ENCODE peak calls at places on chromosome 3, in six cellular contexts. U, W, X, P, B and Z are unnamed samples.

GRCh38 chr3:53044371-53045106 is 1.3 kb downstream of the SFMBT1 start:
- DNase-seq in U (no peak), P (no peak), B (no peak), W (peak), X (peak), Z (peak)

GRCh38 chr3:112132975-112133448 is at the start of gene GCSAM:
- DNase-seq in B (no peak), X (no peak), W (peak), P (no peak), U (peak), Z (no peak)

GRCh38 chr3:196463804-196464203 is 31.6 kb upstream of the UBXN7 start:
- DNase-seq in X (no peak), B (no peak), W (no peak), P (no peak), U (no peak), Z (no peak)

GRCh38 chr3:101850327-101851048 is 1.2 kb downstream of the NFKBIZ start:
- DNase-seq in U (no peak), P (no peak), X (peak), W (no peak), B (no peak), Z (no peak)

GRCh38 chr3:171874879-171875278 is 31.7 kb downstream of the TMEM212 start:
- DNase-seq in B (no peak), X (no peak), U (no peak), W (no peak), P (no peak), Z (no peak)

GRCh38 chr3:41418961-41419691 is 219.8 kb downstream of the CTNNB1 start:
- DNase-seq in U (no peak), X (no peak), B (peak), P (no peak), W (no peak), Z (no peak)

GRCh38 chr3:192857148-192857735 is 60.4 kb downstream of the MB21D2 start:
- DNase-seq in U (no peak), P (no peak), W (no peak), X (no peak), B (no peak), Z (no peak)

GRCh38 chr3:122572940-122573412 is 4.5 kb upstream of the PARP15 start:
- DNase-seq in U (no peak), B (no peak), W (no peak), X (peak), P (no peak), Z (no peak)

GRCh38 chr3:62529230-62529629 is 155.9 kb upstream of the FEZF2 start:
- DNase-seq in X (peak), B (no peak), P (peak), U (peak), W (peak), Z (no peak)

GRCh38 chr3:136893848-136894443 is 31.9 kb downstream of the NCK1 start:
- DNase-seq in X (no peak), W (no peak), B (peak), P (no peak), U (no peak), Z (no peak)

GRCh38 chr3:128011140-128011539 is 41.1 kb upstream of the SEC61A1 start:
- DNase-seq in P (no peak), B (no peak), X (peak), W (no peak), U (no peak), Z (no peak)

GRCh38 chr3:18070944-18071343 is 328.5 kb upstream of the TBC1D5 start:
- DNase-seq in B (no peak), U (no peak), P (no peak), W (no peak), X (no peak), Z (no peak)

GRCh38 chr3:54087581-54088410 is 34.6 kb upstream of the CACNA2D3 start:
- DNase-seq in U (peak), X (no peak), W (no peak), B (no peak), P (no peak), Z (no peak)

GRCh38 chr3:16824085-16824696 is 60.6 kb upstream of the PLCL2 start:
- DNase-seq in W (no peak), P (no peak), X (no peak), B (no peak), U (no peak), Z (no peak)

GRCh38 chr3:195762249-195762585 is 41.4 kb downstream of the MUC20 start:
- DNase-seq in W (no peak), P (peak), X (no peak), B (no peak), U (no peak), Z (no peak)

GRCh38 chr3:44509985-44510360 is 32.5 kb upstream of the ZNF445 start:
- DNase-seq in B (no peak), U (no peak), P (no peak), X (peak), W (no peak), Z (no peak)

GRCh38 chr3:188510366-188510765 is 356.4 kb downstream of the LPP start:
- DNase-seq in U (no peak), P (no peak), X (no peak), W (no peak), B (peak), Z (no peak)

GRCh38 chr3:106349191-106349881 is 480.5 kb upstream of the CBLB start:
- DNase-seq in P (no peak), X (no peak), W (no peak), B (no peak), U (no peak), Z (no peak)

GRCh38 chr3:197035577-197035976 is 6.0 kb upstream of the MELTF start:
- DNase-seq in W (no peak), P (no peak), X (no peak), U (no peak), B (no peak), Z (no peak)

GRCh38 chr3:187465503-187465902 is 97.3 kb downstream of the RTP4 start:
- DNase-seq in X (no peak), P (no peak), U (no peak), W (no peak), B (no peak), Z (no peak)

GRCh38 chr3:130609166-130609574 is 92.2 kb downstream of the COL6A6 start:
- DNase-seq in X (no peak), B (no peak), W (peak), U (peak), P (no peak), Z (no peak)

GRCh38 chr3:121995190-121996137 is 26.6 kb downstream of the ILDR1 start:
- DNase-seq in W (peak), X (peak), B (peak), U (peak), P (no peak), Z (peak)

GRCh38 chr3:12180218-12180617 is 21.5 kb upstream of the TIMP4 start:
- DNase-seq in P (no peak), W (no peak), B (no peak), U (peak), X (no peak), Z (no peak)

GRCh38 chr3:73729969-73730440 is 105.3 kb upstream of the PDZRN3 start:
- DNase-seq in X (no peak), B (no peak), W (peak), P (no peak), U (no peak), Z (no peak)

GRCh38 chr3:149610351-149611105 is 47.3 kb downstream of the WWTR1 start:
- DNase-seq in P (no peak), W (no peak), U (peak), B (no peak), X (no peak), Z (no peak)

GRCh38 chr3:14001136-14001535 is 121.3 kb upstream of the WNT7A start:
- DNase-seq in W (no peak), P (no peak), X (no peak), U (no peak), B (peak), Z (no peak)

GRCh38 chr3:187919018-187919417 is 173.8 kb upstream of the BCL6 start:
- DNase-seq in B (no peak), X (no peak), U (no peak), P (no peak), W (no peak), Z (no peak)

GRCh38 chr3:185727873-185728272 is 97.0 kb downstream of the IGF2BP2 start:
- DNase-seq in U (no peak), W (no peak), X (no peak), P (no peak), B (no peak), Z (no peak)

GRCh38 chr3:185726254-185726967 is 98.4 kb downstream of the IGF2BP2 start:
- DNase-seq in U (no peak), W (no peak), B (no peak), X (no peak), P (no peak), Z (no peak)

GRCh38 chr3:185729335-185729715 is 95.5 kb downstream of the IGF2BP2 start:
- DNase-seq in X (no peak), U (no peak), B (no peak), W (no peak), P (no peak), Z (no peak)

GRCh38 chr3:185730550-185730949 is 94.3 kb downstream of the IGF2BP2 start:
- DNase-seq in W (no peak), U (no peak), B (no peak), P (no peak), X (no peak), Z (no peak)

DNA sequence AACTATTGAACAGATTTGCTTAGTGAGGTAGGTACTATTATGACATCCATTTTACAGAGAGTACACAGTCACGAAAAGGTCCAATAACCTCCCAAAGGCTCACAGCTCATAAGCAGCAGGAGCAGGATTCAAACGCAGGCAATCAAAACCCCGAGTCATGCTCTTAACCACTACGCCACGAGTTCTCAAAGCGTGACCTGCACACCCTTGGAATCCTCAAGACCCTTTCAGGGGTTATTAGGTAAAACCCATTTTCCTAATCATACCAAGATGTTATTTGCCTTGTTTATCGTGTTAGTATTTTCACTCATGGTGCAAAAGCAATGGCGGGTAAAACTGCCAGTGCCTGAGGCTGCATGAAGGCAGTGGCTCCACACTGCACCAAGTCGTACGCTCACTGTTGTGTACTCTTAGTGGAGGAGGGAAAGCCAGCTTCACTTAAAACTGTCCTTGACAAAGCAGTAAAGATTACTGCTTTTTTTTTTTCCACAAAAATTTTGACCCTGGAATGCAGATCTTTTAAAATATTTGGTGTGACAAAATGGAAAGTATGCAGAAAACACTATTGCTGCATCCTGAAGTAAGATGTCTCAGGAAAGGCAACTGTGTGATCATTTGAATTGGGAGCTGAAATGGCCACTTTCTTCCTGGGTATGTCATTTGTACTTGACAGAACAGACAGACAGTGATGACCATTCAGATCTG is 96.1 kb downstream of the IGF2BP2 start:
- DNase-seq in U (no peak), W (no peak), X (no peak), B (no peak), P (no peak), Z (no peak)
- H3K27ac ChIP-seq in U (no peak), W (no peak), X (peak), B (peak), P (no peak), Z (no peak)

DNA sequence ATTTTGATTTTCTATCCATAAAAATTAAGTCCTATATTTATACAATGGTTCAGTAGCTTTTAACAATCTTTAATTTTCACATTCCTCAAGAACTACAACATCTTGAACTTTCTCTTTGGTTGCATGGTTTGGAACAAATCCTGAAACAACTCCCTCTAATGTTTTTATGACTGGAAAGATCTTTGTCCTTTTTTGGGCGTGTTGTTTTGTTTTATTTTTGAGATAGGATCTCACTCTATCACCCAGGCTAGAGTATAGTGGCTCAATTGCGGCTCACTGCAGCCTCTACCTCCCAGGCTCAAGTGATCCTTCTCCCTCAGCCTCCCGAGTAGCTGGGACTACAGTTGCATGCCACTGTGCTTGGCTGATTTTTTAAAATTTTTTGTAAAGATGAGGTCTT is 4.0 kb downstream of the STX19 start:
- DNase-seq in B (no peak), W (no peak), P (no peak), X (no peak), U (no peak), Z (no peak)
- H3K27ac ChIP-seq in B (no peak), W (peak), P (no peak), X (no peak), U (no peak), Z (no peak)

DNA sequence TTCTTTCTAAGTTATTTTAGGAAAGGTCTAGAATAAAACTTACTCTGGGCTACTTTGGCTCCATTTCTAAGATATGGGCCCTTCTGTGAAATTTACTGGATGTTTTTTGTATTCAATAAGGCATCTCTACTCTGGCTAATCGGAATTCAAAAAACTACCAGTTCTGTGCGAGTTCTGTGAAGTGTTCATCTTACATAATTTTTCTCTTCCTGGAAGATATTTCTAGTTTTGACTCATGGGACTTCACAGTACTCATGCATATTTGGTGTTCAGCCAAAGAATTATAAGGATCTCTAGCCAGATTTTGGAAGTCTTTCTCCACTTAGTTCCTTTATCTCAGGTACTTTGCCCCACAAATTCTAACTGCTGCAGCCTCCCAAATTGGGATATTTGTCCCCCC is 46.4 kb upstream of the MBNL1 start:
- DNase-seq in X (no peak), P (no peak), W (no peak), U (no peak), B (peak), Z (no peak)
- H3K27ac ChIP-seq in X (no peak), P (peak), W (peak), U (no peak), B (no peak), Z (peak)

DNA sequence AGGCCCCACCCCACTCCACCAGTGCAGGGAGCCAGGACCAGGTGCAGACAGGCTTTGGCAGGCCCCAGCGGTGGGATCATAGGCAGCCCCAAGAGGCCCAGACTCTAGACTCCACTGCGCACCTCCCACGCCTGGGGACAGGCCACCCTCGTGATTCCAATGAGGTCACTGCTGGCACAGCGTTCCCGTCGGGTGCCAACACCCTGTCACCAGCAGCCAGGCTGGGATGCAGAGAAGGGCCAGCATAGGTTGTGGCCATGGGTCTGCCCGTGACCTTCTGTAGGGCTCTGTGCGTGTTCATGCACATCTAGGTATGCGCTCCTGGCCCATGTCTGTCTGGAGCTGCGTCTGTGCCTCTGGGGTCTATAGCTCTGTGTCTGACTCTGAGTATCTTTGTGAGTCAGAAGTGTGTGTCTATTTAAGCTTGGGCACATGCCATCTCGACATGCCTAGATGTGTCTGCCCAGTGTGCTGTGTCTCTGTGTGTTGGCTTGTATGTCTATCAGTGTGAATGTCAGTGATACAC is 13.0 kb downstream of the VIPR1 start:
- DNase-seq in P (peak), B (no peak), X (no peak), W (no peak), U (peak), Z (peak)
- H3K27ac ChIP-seq in P (peak), B (no peak), X (no peak), W (no peak), U (peak), Z (peak)

DNA sequence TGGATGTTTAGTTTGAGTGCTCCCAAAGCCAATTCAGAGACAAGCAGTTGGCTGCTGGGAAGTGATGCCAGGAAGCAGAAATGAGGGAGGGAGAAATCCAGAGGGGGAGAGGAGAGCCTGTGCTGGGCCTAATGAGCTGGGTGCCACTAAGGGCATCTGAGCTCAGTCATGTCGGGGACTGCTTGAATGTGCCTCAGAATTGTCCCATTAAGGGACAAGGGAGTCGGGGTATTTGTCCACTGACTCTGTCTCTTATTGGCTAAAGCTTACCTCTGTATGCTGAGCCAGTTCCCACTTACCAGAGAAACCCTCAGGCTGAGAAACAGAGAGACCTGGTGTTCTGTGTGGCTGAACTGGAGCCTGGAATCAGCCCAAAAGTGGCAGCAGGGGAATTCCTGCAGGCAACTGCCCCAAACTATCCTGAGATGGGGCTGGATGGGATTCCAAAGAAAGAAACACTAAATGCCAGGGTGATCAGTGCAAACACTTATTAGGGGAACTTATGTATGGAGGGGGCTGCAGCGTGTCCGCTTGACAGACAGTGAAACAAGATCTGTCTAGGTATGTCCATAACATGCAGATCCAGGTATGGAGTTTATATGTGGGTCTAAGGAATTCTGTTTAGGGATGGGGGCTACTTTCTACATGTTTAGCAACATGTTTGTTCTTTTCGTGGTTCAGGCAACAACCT is 48.6 kb downstream of the NR1D2 start:
- DNase-seq in P (no peak), X (no peak), W (no peak), B (no peak), U (no peak), Z (no peak)
- H3K27ac ChIP-seq in P (no peak), X (no peak), W (no peak), B (no peak), U (no peak), Z (no peak)

DNA sequence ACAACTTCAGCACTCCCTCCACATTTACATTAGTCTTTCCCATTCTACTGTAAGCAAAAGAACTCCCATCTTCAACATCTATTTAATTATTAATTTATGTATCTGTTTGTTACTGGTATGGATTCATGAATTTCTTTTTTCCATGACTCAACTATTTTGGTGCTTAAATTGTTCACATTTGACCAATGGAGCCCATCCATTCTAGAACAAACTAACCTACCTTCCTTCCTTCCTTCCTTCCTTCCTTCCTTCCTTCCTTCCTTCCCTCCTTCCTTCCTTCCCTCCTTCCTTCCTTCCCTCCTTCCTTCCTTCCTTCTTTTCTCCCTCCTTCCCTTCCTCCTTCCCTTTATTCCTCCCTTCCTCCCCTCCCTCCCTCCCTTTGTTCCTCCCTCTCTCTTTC is 16.8 kb upstream of the MBNL1 start:
- DNase-seq in X (no peak), W (no peak), P (no peak), U (no peak), B (no peak), Z (no peak)
- H3K27ac ChIP-seq in X (no peak), W (no peak), P (no peak), U (no peak), B (no peak), Z (no peak)

GRCh38 chr3:69738859-69739203 is 433 bp upstream of the MITF start:
- DNase-seq in X (no peak), P (no peak), W (no peak), B (no peak), U (no peak), Z (no peak)
- H3K27ac ChIP-seq in X (peak), P (peak), W (peak), B (no peak), U (peak), Z (no peak)